ENCODE peak calls at places on chromosome 6, in ten cellular contexts. D is CD8-positive, alpha-beta memory T cell; W is left ventricle myocardium inferior; V is heart left ventricle; I is kidney epithelial cell; F is D341Med; Q is ELR; P is head of caudate nucleus; E is caudate nucleus; C is hypothalamus. A is an unnamed sample.

GRCh38 chr6:88997365-88997764 is 33.9 kb upstream of the RNGTT start:
- DNase-seq in D (no peak), W (no peak), V (no peak), I (no peak), F (no peak), Q (no peak), P (no peak), E (no peak), C (no peak), A (no peak)

GRCh38 chr6:138241381-138241780 is 23.1 kb upstream of the PBOV1 start:
- DNase-seq in D (no peak), W (no peak), V (no peak), I (no peak), F (no peak), Q (no peak), P (no peak), E (no peak), C (no peak), A (no peak)

GRCh38 chr6:113630738-113631535 is 226.2 kb upstream of the MARCKS start:
- DNase-seq in D (no peak), W (no peak), V (no peak), I (peak), F (no peak), Q (peak), P (no peak), E (no peak), C (no peak), A (no peak)

GRCh38 chr6:4441981-4442434 is 306.6 kb upstream of the ECI2 start:
- DNase-seq in D (no peak), W (no peak), V (no peak), I (no peak), F (no peak), Q (peak), P (no peak), E (no peak), C (no peak), A (no peak)

GRCh38 chr6:17336425-17336824 is 55.3 kb downstream of the RBM24 start:
- DNase-seq in D (no peak), W (no peak), V (no peak), I (no peak), F (no peak), Q (peak), P (no peak), E (no peak), C (no peak), A (no peak)

GRCh38 chr6:117677553-117678131 is 2.4 kb downstream of the NUS1 start:
- DNase-seq in D (no peak), W (no peak), V (no peak), I (no peak), F (no peak), Q (peak), P (no peak), E (no peak), C (no peak), A (no peak)

GRCh38 chr6:166145751-166146150 is 21.9 kb downstream of the TBXT start:
- DNase-seq in D (no peak), W (no peak), V (no peak), I (no peak), F (no peak), Q (peak), P (no peak), E (no peak), C (no peak), A (no peak)

GRCh38 chr6:26553264-26553738 is 15.1 kb downstream of the HMGN4 start:
- DNase-seq in D (peak), W (peak), V (peak), I (no peak), F (peak), Q (peak), P (peak), E (peak), C (peak), A (peak)

GRCh38 chr6:153032255-153032882 is 29.9 kb upstream of the MTRF1L start:
- DNase-seq in D (no peak), W (no peak), V (no peak), I (no peak), F (no peak), Q (peak), P (no peak), E (no peak), C (no peak), A (no peak)

GRCh38 chr6:46186583-46186982 is 15.8 kb upstream of the ENPP5 start:
- DNase-seq in D (no peak), W (no peak), V (no peak), I (no peak), F (no peak), Q (no peak), P (no peak), E (no peak), C (no peak), A (no peak)

GRCh38 chr6:53294611-53295010 is 54.1 kb downstream of the ELOVL5 start:
- DNase-seq in D (no peak), W (no peak), V (no peak), I (no peak), F (no peak), Q (no peak), P (no peak), E (no peak), C (no peak), A (no peak)